ENCODE peak calls at places on chromosomes 1 and 21, in five cellular contexts. One of them, this sample, is unnamed.

GRCh38 chr1:27142464-27142863 is 12.5 kb downstream of the SLC9A1 start:
- DNase-seq in K562: no peak
- DNase-seq in GM12878: no peak
- DNase-seq in SK-N-SH: no peak
- DNase-seq in HepG2: no peak
- DNase-seq in this sample: no peak

GRCh38 chr1:210448293-210448892 is 119.7 kb downstream of the HHAT start:
- DNase-seq in K562: peak
- DNase-seq in SK-N-SH: peak
- DNase-seq in GM12878: no peak
- DNase-seq in HepG2: peak
- DNase-seq in this sample: peak

GRCh38 chr1:176897350-176898236 is 266.9 kb downstream of the ASTN1 start:
- DNase-seq in SK-N-SH: peak
- DNase-seq in GM12878: no peak
- DNase-seq in K562: peak
- DNase-seq in HepG2: peak
- DNase-seq in this sample: peak

GRCh38 chr1:30111431-30111830 is 612.0 kb downstream of the MATN1 start:
- DNase-seq in SK-N-SH: peak
- DNase-seq in K562: peak
- DNase-seq in HepG2: peak
- DNase-seq in GM12878: no peak
- DNase-seq in this sample: peak

GRCh38 chr1:64965239-64966157 is 851 bp downstream of the JAK1 start:
- DNase-seq in SK-N-SH: peak
- DNase-seq in GM12878: no peak
- DNase-seq in K562: peak
- DNase-seq in HepG2: no peak
- DNase-seq in this sample: peak

GRCh38 chr1:156407344-156407743 is 38.3 kb downstream of the RHBG start:
- DNase-seq in HepG2: no peak
- DNase-seq in GM12878: no peak
- DNase-seq in K562: no peak
- DNase-seq in SK-N-SH: peak
- DNase-seq in this sample: no peak

GRCh38 chr21:35831791-35832190 is 228.5 kb downstream of the SETD4 start:
- DNase-seq in HepG2: no peak
- DNase-seq in SK-N-SH: no peak
- DNase-seq in GM12878: no peak
- DNase-seq in K562: no peak
- DNase-seq in this sample: no peak

GRCh38 chr1:229383961-229384360 is 41.1 kb upstream of the CCSAP start:
- DNase-seq in SK-N-SH: no peak
- DNase-seq in HepG2: no peak
- DNase-seq in K562: no peak
- DNase-seq in GM12878: no peak
- DNase-seq in this sample: no peak

GRCh38 chr21:39020751-39021474 is 162.3 kb downstream of the PSMG1 start:
- DNase-seq in SK-N-SH: no peak
- DNase-seq in K562: no peak
- DNase-seq in HepG2: peak
- DNase-seq in GM12878: no peak
- DNase-seq in this sample: peak

GRCh38 chr1:8910331-8910730 is 31.8 kb upstream of the ENO1 start:
- DNase-seq in HepG2: no peak
- DNase-seq in GM12878: no peak
- DNase-seq in SK-N-SH: no peak
- DNase-seq in K562: no peak
- DNase-seq in this sample: no peak

GRCh38 chr21:34204021-34204420 is 130.6 kb downstream of the MRPS6 start:
- DNase-seq in GM12878: no peak
- DNase-seq in SK-N-SH: no peak
- DNase-seq in HepG2: no peak
- DNase-seq in K562: no peak
- DNase-seq in this sample: no peak

GRCh38 chr1:221509575-221510360 is 232.1 kb downstream of the DUSP10 start:
- DNase-seq in SK-N-SH: no peak
- DNase-seq in GM12878: peak
- DNase-seq in HepG2: no peak
- DNase-seq in K562: no peak
- DNase-seq in this sample: no peak

GRCh38 chr1:98046031-98046641 is 125.3 kb upstream of the DPYD start:
- DNase-seq in SK-N-SH: peak
- DNase-seq in K562: no peak
- DNase-seq in HepG2: no peak
- DNase-seq in GM12878: no peak
- DNase-seq in this sample: peak

GRCh38 chr1:58722414-58722813 is 22.6 kb upstream of the MYSM1 start:
- DNase-seq in K562: no peak
- DNase-seq in GM12878: no peak
- DNase-seq in SK-N-SH: no peak
- DNase-seq in HepG2: no peak
- DNase-seq in this sample: peak

GRCh38 chr1:71980543-71980942 is 301.8 kb downstream of the NEGR1 start:
- DNase-seq in GM12878: no peak
- DNase-seq in HepG2: no peak
- DNase-seq in K562: no peak
- DNase-seq in SK-N-SH: no peak
- DNase-seq in this sample: no peak

GRCh38 chr1:198677027-198677426 is 38.2 kb downstream of the PTPRC start:
- DNase-seq in K562: no peak
- DNase-seq in HepG2: no peak
- DNase-seq in SK-N-SH: no peak
- DNase-seq in GM12878: no peak
- DNase-seq in this sample: no peak

GRCh38 chr1:111920221-111921024 is 69.0 kb downstream of the KCND3 start:
- DNase-seq in K562: peak
- DNase-seq in GM12878: no peak
- DNase-seq in SK-N-SH: no peak
- DNase-seq in HepG2: no peak
- DNase-seq in this sample: peak

GRCh38 chr1:119674835-119675289 is 26.8 kb upstream of the ZNF697 start:
- DNase-seq in HepG2: peak
- DNase-seq in GM12878: no peak
- DNase-seq in SK-N-SH: no peak
- DNase-seq in K562: peak
- DNase-seq in this sample: peak

GRCh38 chr1:209900734-209901133 is 37.3 kb upstream of the SYT14 start:
- DNase-seq in SK-N-SH: peak
- DNase-seq in K562: no peak
- DNase-seq in GM12878: no peak
- DNase-seq in HepG2: no peak
- DNase-seq in this sample: peak

GRCh38 chr1:205961970-205962820 is 18.9 kb upstream of the SLC26A9 start:
- DNase-seq in SK-N-SH: no peak
- DNase-seq in GM12878: no peak
- DNase-seq in HepG2: no peak
- DNase-seq in K562: no peak
- DNase-seq in this sample: peak

GRCh38 chr1:237219751-237220150 is 177.8 kb downstream of the RYR2 start:
- DNase-seq in HepG2: no peak
- DNase-seq in GM12878: no peak
- DNase-seq in K562: no peak
- DNase-seq in SK-N-SH: no peak
- DNase-seq in this sample: no peak

GRCh38 chr1:43522776-43523480 is 7.8 kb upstream of the PTPRF start:
- DNase-seq in SK-N-SH: no peak
- DNase-seq in K562: peak
- DNase-seq in HepG2: peak
- DNase-seq in GM12878: no peak
- DNase-seq in this sample: peak

GRCh38 chr21:36491191-36491916 is 11.4 kb upstream of the CLDN14 start:
- DNase-seq in K562: no peak
- DNase-seq in GM12878: no peak
- DNase-seq in SK-N-SH: no peak
- DNase-seq in HepG2: no peak
- DNase-seq in this sample: no peak

GRCh38 chr1:90605070-90605469 is 112.0 kb downstream of the BARHL2 start:
- DNase-seq in HepG2: no peak
- DNase-seq in GM12878: no peak
- DNase-seq in K562: no peak
- DNase-seq in SK-N-SH: no peak
- DNase-seq in this sample: no peak

DNA sequence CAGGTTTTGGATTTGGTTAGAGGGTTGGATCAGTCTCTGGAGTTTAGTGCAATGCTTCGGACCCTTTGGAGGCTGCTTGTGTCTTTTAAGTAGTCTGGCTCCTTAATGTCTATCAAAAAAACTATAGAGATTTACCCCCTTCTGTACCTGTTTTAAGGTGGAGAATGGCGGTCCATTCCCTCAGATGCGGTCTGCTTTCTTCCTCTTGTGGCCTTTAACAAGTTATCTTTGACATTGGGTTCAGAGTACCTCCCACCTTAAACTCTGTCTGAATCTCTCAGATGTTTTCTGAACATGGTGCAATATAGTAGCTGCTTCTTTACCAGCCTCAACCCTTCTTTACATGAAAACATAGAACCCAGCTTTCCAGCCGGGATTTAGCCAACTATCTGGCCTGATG is 2.4 kb downstream of the IPO9 start:
- DNase-seq in HepG2: no peak
- DNase-seq in SK-N-SH: no peak
- DNase-seq in K562: no peak
- DNase-seq in GM12878: no peak
- DNase-seq in this sample: no peak
- H3K4me3 ChIP-seq in HepG2: no peak
- H3K4me3 ChIP-seq in SK-N-SH: no peak
- H3K4me3 ChIP-seq in K562: no peak
- H3K4me3 ChIP-seq in GM12878: peak
- H3K4me3 ChIP-seq in this sample: no peak

DNA sequence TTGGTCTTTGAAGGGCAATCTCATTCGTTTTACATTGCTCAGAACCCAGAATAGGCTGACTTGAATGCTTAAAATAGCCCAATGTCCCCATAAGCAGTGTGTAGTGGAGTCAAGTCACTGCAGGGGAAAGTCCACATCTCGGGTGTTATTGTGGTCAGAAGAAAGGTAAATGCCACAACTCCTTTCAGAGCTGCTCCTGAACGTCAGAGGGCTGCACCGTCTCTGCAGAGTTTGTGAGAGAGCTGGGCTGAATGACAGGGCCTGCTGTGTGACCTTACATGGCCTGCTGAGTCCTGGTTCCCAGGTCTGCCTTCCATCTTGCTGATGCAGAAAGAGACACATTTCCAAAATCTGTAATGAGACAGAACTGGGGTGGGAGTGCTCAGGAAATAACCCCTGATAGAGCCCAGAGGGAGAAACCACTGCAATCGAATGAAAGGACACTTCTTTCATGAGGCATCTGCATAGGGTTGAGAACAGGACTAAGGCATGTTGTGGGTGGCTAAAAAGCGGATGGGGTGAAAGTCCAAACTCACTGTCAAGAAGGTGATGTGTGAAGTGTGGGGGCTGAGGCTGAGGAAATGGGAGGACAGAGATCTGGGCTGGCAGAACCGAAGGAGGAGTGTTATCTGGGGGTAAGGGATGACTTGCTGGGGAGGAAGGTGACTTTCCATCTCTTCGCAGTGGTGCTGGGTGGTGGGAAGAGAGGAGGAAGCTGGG is 33.8 kb downstream of the XCL2 start:
- DNase-seq in SK-N-SH: no peak
- DNase-seq in HepG2: no peak
- DNase-seq in K562: no peak
- DNase-seq in GM12878: peak
- DNase-seq in this sample: no peak
- TF ChIP-seq MXI1 in SK-N-SH: no peak
- TF ChIP-seq MXI1 in HepG2: no peak
- TF ChIP-seq MXI1 in K562: no peak
- TF ChIP-seq MXI1 in GM12878: no peak
- TF ChIP-seq MXI1 in this sample: no peak

DNA sequence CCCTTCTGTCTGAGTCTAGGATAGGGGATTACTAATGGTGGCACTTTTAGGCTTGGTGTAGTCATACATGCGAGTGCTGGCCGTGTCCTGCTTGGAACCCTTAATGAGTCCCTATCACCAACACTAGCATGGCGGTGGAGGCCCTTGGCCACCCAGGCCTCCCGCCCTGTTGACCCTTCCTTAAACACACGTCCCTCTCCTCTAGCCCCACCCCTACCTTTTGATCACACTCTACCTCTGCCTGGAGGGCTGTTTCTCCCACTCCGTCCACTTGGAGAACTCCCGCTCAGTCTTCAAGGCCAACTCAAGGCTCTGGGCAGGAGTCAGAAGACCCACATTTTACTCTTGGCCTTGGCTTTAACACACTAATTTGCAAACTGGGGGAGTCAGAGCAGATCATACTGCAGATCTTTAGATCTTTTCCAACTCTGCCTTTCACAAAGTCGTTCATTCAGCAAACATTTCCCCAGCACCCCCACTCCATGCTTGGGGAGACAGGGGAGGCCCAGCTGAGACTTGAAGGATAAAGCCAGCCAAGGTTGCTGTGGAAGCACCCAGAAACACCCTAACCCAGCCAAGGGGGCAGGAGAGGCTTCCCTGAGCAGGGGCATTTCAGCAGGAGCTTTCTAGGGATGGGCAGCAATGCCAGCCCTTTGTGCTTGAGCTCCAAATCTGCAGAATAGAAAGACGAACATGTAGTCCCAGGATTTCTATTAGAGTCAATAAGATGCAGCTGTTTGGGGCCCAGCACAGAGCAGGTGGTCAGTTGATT is 1.9 kb downstream of the PODN start:
- DNase-seq in HepG2: no peak
- DNase-seq in GM12878: no peak
- DNase-seq in SK-N-SH: peak
- DNase-seq in K562: no peak
- DNase-seq in this sample: no peak
- H3K4me3 ChIP-seq in HepG2: no peak
- H3K4me3 ChIP-seq in GM12878: no peak
- H3K4me3 ChIP-seq in SK-N-SH: no peak
- H3K4me3 ChIP-seq in K562: no peak
- H3K4me3 ChIP-seq in this sample: no peak

GRCh38 chr1:55600243-55600642 is 385.1 kb upstream of the USP24 start:
- DNase-seq in SK-N-SH: no peak
- DNase-seq in K562: no peak
- DNase-seq in HepG2: no peak
- DNase-seq in GM12878: no peak
- DNase-seq in this sample: no peak

GRCh38 chr1:55604749-55605148 is 389.6 kb upstream of the USP24 start:
- DNase-seq in SK-N-SH: peak
- DNase-seq in K562: no peak
- DNase-seq in GM12878: no peak
- DNase-seq in HepG2: no peak
- DNase-seq in this sample: no peak

GRCh38 chr1:55609630-55610029 is 394.5 kb upstream of the USP24 start:
- DNase-seq in GM12878: no peak
- DNase-seq in SK-N-SH: no peak
- DNase-seq in K562: no peak
- DNase-seq in HepG2: no peak
- DNase-seq in this sample: no peak

GRCh38 chr1:55604194-55604593 is 389.0 kb upstream of the USP24 start:
- DNase-seq in SK-N-SH: no peak
- DNase-seq in K562: no peak
- DNase-seq in HepG2: no peak
- DNase-seq in GM12878: no peak
- DNase-seq in this sample: no peak

DNA sequence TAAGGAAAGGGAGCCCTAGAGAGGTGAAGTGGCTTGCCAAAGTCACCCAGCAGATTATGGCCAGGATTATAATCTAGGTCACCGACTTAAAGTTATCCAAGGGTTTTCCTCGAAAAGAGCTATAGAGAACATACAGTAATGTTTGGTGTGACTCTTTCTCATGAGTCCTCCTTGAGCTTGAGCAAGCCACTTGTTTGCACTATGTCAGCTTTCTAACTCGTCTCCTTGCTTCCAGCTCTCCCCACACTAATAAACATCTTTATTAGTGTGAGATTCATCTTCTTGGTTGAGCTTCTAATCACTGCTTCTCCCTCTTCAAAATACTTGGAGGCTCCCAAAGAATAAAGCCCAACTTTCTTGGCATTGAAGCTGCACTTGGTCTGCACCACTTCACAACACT is 390.0 kb upstream of the USP24 start:
- DNase-seq in K562: no peak
- DNase-seq in SK-N-SH: no peak
- DNase-seq in GM12878: no peak
- DNase-seq in HepG2: no peak
- DNase-seq in this sample: no peak
- TF ChIP-seq MXI1 in K562: no peak
- TF ChIP-seq MXI1 in SK-N-SH: no peak
- TF ChIP-seq MXI1 in GM12878: no peak
- TF ChIP-seq MXI1 in HepG2: no peak
- TF ChIP-seq MXI1 in this sample: no peak

This sample was measured in IMR-90.